ENCODE peak calls at places on chromosomes 16 and 17, in four cellular contexts. E is Caco-2, Y is mammary epithelial cell, Z is BE2C. R is an unnamed sample.
A peak's percentile ranks its signal among the peaks of the same experiment; 100 is the strongest.

GRCh38 chr16:4788910-4789309 is 765 bp upstream of the SEPTIN12 start:
- DNase-seq in E (no peak), Y (no peak), Z (no peak), R (no peak)

GRCh38 chr17:79837888-79838540 is 1.2 kb downstream of the CBX4 start:
- DNase-seq in E (no peak), Y (no peak), Z (no peak), R (no peak)

GRCh38 chr16:68097895-68098294 is 12.7 kb downstream of the NFATC3 start:
- DNase-seq in E (no peak), Y (no peak), Z (no peak), R (no peak)

GRCh38 chr16:55575621-55576020 is 9.1 kb downstream of the CAPNS2 start:
- DNase-seq in E (no peak), Y (no peak), Z (no peak), R (no peak)

GRCh38 chr17:75457047-75457654 is 716 bp downstream of the TMEM94 start:
- DNase-seq in E (peak; percentile 54), Y (peak; percentile 15), Z (peak; percentile 76), R (peak; percentile 68)

GRCh38 chr16:11105038-11105903 is 150.7 kb downstream of the SOCS1 start:
- DNase-seq in E (peak; percentile 59), Y (peak; percentile 37), Z (no peak), R (peak; percentile 64)

GRCh38 chr17:48014603-48015037 is 23.0 kb downstream of the COPZ2 start:
- DNase-seq in E (no peak), Y (no peak), Z (peak; percentile 92), R (no peak)

GRCh38 chr17:81237591-81238489 is 1.0 kb downstream of the TEPSIN start:
- DNase-seq in E (no peak), Y (no peak), Z (no peak), R (no peak)

GRCh38 chr17:82396601-82397435 is 21.3 kb upstream of the HEXD start:
- DNase-seq in E (no peak), Y (no peak), Z (no peak), R (peak; percentile 68)

GRCh38 chr17:82836823-82837357 is 2.9 kb downstream of the ZNF750 start:
- DNase-seq in E (no peak), Y (no peak), Z (no peak), R (no peak)

GRCh38 chr16:16798504-16798903 is 419.6 kb downstream of the NPIPA7 start:
- DNase-seq in E (no peak), Y (no peak), Z (no peak), R (no peak)

GRCh38 chr17:71251276-71251675 is 869.5 kb upstream of the SOX9 start:
- DNase-seq in E (no peak), Y (peak; percentile 27), Z (no peak), R (no peak)

GRCh38 chr17:64420143-64420670 is 28.7 kb upstream of the MILR1 start:
- DNase-seq in E (no peak), Y (peak; percentile 68), Z (peak; percentile 32), R (peak; percentile 32)

GRCh38 chr17:17579691-17580090 is 11.8 kb downstream of the PEMT start:
- DNase-seq in E (no peak), Y (no peak), Z (no peak), R (no peak)

GRCh38 chr17:4607773-4608187 is 23.5 kb downstream of the SMTNL2 start:
- DNase-seq in E (no peak), Y (no peak), Z (no peak), R (no peak)

GRCh38 chr17:33642002-33642401 is 348.9 kb upstream of the ASIC2 start:
- DNase-seq in E (no peak), Y (no peak), Z (no peak), R (no peak)

GRCh38 chr16:86481607-86482006 is 28.7 kb upstream of the FOXF1 start:
- DNase-seq in E (no peak), Y (no peak), Z (no peak), R (no peak)

GRCh38 chr17:42521036-42521435 is 15.0 kb upstream of the NAGLU start:
- DNase-seq in E (no peak), Y (no peak), Z (no peak), R (no peak)

GRCh38 chr16:79943738-79944137 is 343.2 kb upstream of the MAF start:
- DNase-seq in E (no peak), Y (no peak), Z (no peak), R (peak; percentile 2)

GRCh38 chr16:85395207-85395912 is 217.8 kb upstream of the GSE1 start:
- DNase-seq in E (peak; percentile 25), Y (peak; percentile 98), Z (peak; percentile 97), R (peak; percentile 96)

GRCh38 chr16:22945361-22945760 is 131.4 kb downstream of the HS3ST2 start:
- DNase-seq in E (no peak), Y (peak; percentile 43), Z (no peak), R (no peak)

GRCh38 chr17:64289652-64290051 is 26.6 kb upstream of the TEX2 start:
- DNase-seq in E (no peak), Y (no peak), Z (no peak), R (no peak)

GRCh38 chr17:51706098-51706497 is 445.8 kb downstream of the UTP18 start:
- DNase-seq in E (no peak), Y (no peak), Z (no peak), R (no peak)

GRCh38 chr17:47843391-47843730 is 2.3 kb upstream of the SCRN2 start:
- DNase-seq in E (no peak), Y (no peak), Z (no peak), R (no peak)

GRCh38 chr16:68364601-68364998 is 53.8 kb downstream of the PRMT7 start:
- DNase-seq in E (no peak), Y (no peak), Z (no peak), R (no peak)

GRCh38 chr17:40303009-40303657 is 5.8 kb upstream of the RARA start:
- DNase-seq in E (no peak), Y (peak; percentile 45), Z (peak; percentile 64), R (no peak)

GRCh38 chr16:23965137-23965733 is 129.5 kb downstream of the PRKCB start:
- DNase-seq in E (no peak), Y (no peak), Z (no peak), R (no peak)

GRCh38 chr17:75919611-75920010 is 14.9 kb upstream of the MRPL38 start:
- DNase-seq in E (no peak), Y (no peak), Z (no peak), R (no peak)

GRCh38 chr16:11064202-11064540 is 119.8 kb downstream of the CLEC16A start:
- DNase-seq in E (no peak), Y (no peak), Z (no peak), R (no peak)

GRCh38 chr16:65769776-65770438 is 596.6 kb upstream of the CDH5 start:
- DNase-seq in E (no peak), Y (peak; percentile 14), Z (no peak), R (no peak)

GRCh38 chr17:3977387-3977786 is 13.2 kb upstream of the ATP2A3 start:
- DNase-seq in E (no peak), Y (no peak), Z (no peak), R (no peak)

GRCh38 chr16:22623351-22623781 is 112.7 kb downstream of the NPIPB5 start:
- DNase-seq in E (no peak), Y (peak; percentile 46), Z (no peak), R (no peak)

GRCh38 chr17:32604966-32605365 is 118.2 kb downstream of the CDK5R1 start:
- DNase-seq in E (no peak), Y (no peak), Z (no peak), R (no peak)

GRCh38 chr17:57456622-57457021 is 200.3 kb downstream of the MSI2 start:
- DNase-seq in E (no peak), Y (no peak), Z (no peak), R (peak; percentile 80)

GRCh38 chr16:87254271-87254670 is 62.9 kb downstream of the C16orf95 start:
- DNase-seq in E (no peak), Y (no peak), Z (no peak), R (no peak)

GRCh38 chr16:85473909-85474640 is 139.0 kb upstream of the GSE1 start:
- DNase-seq in E (no peak), Y (no peak), Z (peak; percentile 57), R (peak; percentile 63)

GRCh38 chr16:56357291-56357764 is 68.0 kb downstream of the AMFR start:
- DNase-seq in E (no peak), Y (peak; percentile 21), Z (no peak), R (no peak)

GRCh38 chr16:4021916-4022315 is 94.3 kb downstream of the ADCY9 start:
- DNase-seq in E (no peak), Y (no peak), Z (no peak), R (no peak)

GRCh38 chr17:76138234-76138895 is 2.7 kb downstream of the FOXJ1 start:
- DNase-seq in E (peak; percentile 94), Y (no peak), Z (no peak), R (no peak)

GRCh38 chr17:55722742-55723487 is at the start of gene TMEM100:
- DNase-seq in E (no peak), Y (no peak), Z (peak; percentile 51), R (peak; percentile 39)
- H3K4me3 ChIP-seq in E (no peak within 1 kb of the TSS), Y (peak within 1 kb of the TSS; percentile 5), Z (peak within 1 kb of the TSS; percentile 64), R (peak within 1 kb of the TSS; percentile 5)

DNA sequence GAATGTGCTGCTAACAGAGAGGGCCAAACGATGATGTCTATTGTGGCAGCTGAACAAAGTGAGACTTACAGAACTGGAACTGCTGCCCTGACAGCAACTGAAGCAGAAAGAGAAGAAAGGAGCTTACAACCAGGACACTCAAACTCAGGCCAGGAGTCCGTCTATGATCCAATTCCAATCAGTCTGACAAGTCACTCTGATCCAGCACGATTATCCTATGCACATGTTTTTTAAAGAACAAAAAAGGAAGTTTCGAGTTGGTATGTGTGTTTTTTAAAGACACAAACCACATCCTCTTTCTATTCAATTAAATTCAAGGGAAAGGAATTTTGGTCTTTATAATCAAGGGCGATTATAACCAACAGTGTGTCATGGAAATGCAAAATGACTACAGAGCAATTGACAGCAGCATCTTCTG is 42.4 kb upstream of the MTMR4 start:
- DNase-seq in E (no peak), Y (no peak), Z (no peak), R (no peak)
- H3K9me3 ChIP-seq in E (no peaks in the 10 kb centered on the region), Y (no peaks in the 10 kb centered on the region), Z (no peaks in the 10 kb centered on the region), R (no peaks in the 10 kb centered on the region)

DNA sequence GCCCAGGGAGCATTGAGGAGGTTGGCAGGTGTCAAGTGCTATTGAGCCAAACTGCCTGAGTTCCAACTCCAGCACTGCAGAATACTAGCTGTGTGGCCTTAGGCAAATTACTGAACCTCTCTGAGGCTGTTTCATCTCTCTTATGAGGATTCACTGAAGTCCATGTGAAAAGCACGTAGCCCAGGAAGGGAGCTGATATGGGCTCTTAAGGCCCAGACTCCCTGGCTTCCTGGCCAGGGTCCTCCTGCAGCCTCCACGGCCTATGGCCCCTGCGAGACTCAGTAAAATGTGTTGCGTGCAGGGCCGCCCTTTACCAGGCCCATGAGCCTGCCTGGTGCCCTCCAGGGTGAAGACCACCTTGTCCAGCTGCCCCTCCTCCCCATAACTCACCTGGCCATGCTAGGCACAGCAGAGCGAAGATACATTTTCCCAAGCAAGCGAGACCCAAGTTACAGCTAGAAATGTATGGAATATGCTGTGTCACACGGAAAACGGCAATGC is 133.7 kb upstream of the TNRC6C start:
- DNase-seq in E (no peak), Y (no peak), Z (no peak), R (no peak)
- H3K4me3 ChIP-seq in E (no peak overlapping the region), Y (no peak overlapping the region), Z (no peak overlapping the region), R (no peak overlapping the region)

GRCh38 chr16:47538472-47538871 is 77.3 kb downstream of the PHKB start:
- DNase-seq in E (peak; percentile 54), Y (no peak), Z (no peak), R (no peak)
- H3K9me3 ChIP-seq in E (peaks cover 3% of the 10 kb centered on the region), Y (no peaks in the 10 kb centered on the region), Z (no peaks in the 10 kb centered on the region), R (no peaks in the 10 kb centered on the region)

R was measured in MG63.